ENCODE peak calls at places on chromosomes 6 and 20, in six cellular contexts. F is DMS153, Z is kidney epithelial cell, H is right lobe of liver, J is activated gamma-delta T cell treated with Interleukin-2 at 50 U/mL for 16 hours, W is NCI-H1694 treated with DMSO at 0.1 percent for 48 hours. T is an unnamed sample.

GRCh38 chr6:54847799-54848597 is 1.4 kb downstream of the FAM83B start:
- DNase-seq in F (no peak), Z (peak; percentile 51), H (no peak), J (no peak), W (no peak), T (no peak)

GRCh38 chr20:15370370-15370769 is 1033.0 kb upstream of the FLRT3 start:
- DNase-seq in F (no peak), Z (no peak), H (no peak), J (no peak), W (no peak), T (no peak)

GRCh38 chr6:151448623-151449022 is 3.3 kb downstream of the RMND1 start:
- DNase-seq in F (no peak), Z (no peak), H (no peak), J (no peak), W (no peak), T (no peak)

GRCh38 chr6:37535701-37536461 is 36.2 kb upstream of the CCDC167 start:
- DNase-seq in F (peak; percentile 10), Z (no peak), H (no peak), J (peak; percentile 26), W (peak; percentile 36), T (no peak)

GRCh38 chr6:114342826-114343781 is at the start of gene HS3ST5:
- DNase-seq in F (peak; percentile 69), Z (no peak), H (peak; percentile 52), J (no peak), W (peak; percentile 53), T (peak; percentile 64)

GRCh38 chr6:99838607-99839006 is 155.4 kb downstream of the MCHR2 start:
- DNase-seq in F (no peak), Z (no peak), H (no peak), J (no peak), W (no peak), T (no peak)

GRCh38 chr6:95143408-95144180 is 433.7 kb upstream of the MANEA start:
- DNase-seq in F (no peak), Z (no peak), H (peak; percentile 62), J (no peak), W (peak; percentile 31), T (no peak)

GRCh38 chr6:88494401-88495140 is 328.4 kb upstream of the CNR1 start:
- DNase-seq in F (no peak), Z (no peak), H (no peak), J (no peak), W (no peak), T (no peak)

GRCh38 chr6:83867527-83868161 is 8.2 kb downstream of the CYB5R4 start:
- DNase-seq in F (no peak), Z (no peak), H (peak; percentile 65), J (no peak), W (no peak), T (peak; percentile 72)

GRCh38 chr20:25000268-25000801 is 7.8 kb upstream of the APMAP start:
- DNase-seq in F (peak; percentile 61), Z (peak; percentile 29), H (no peak), J (no peak), W (no peak), T (peak; percentile 87)

GRCh38 chr20:13554706-13555105 is 84.0 kb downstream of the TASP1 start:
- DNase-seq in F (no peak), Z (peak; percentile 9), H (no peak), J (no peak), W (no peak), T (no peak)

GRCh38 chr6:113697642-113698410 is 159.3 kb upstream of the MARCKS start:
- DNase-seq in F (no peak), Z (peak; percentile 87), H (no peak), J (no peak), W (no peak), T (no peak)

GRCh38 chr20:15600565-15600964 is 972.7 kb downstream of the KIF16B start:
- DNase-seq in F (no peak), Z (no peak), H (no peak), J (no peak), W (no peak), T (no peak)